ENCODE peak calls at places on chromosomes 16 and 17, in six cellular contexts. X, I, E, A, M and K are unnamed samples.

GRCh38 chr17:20116683-20117309 is 107.6 kb downstream of the SPECC1 start:
- DNase-seq in X (peak; percentile 55), I (no peak), E (no peak), A (peak; percentile 36), M (no peak), K (peak; percentile 15)

GRCh38 chr17:71438631-71439146 is 682.1 kb upstream of the SOX9 start:
- DNase-seq in X (no peak), I (peak; percentile 70), E (no peak), A (no peak), M (no peak), K (peak; percentile 86)

GRCh38 chr17:44775838-44776621 is 17.2 kb downstream of the ADAM11 start:
- DNase-seq in X (no peak), I (no peak), E (no peak), A (no peak), M (no peak), K (no peak)

GRCh38 chr17:77354721-77355455 is 214.1 kb downstream of the SEC14L1 start:
- DNase-seq in X (peak; percentile 63), I (no peak), E (peak; percentile 54), A (peak; percentile 74), M (no peak), K (peak; percentile 79)

GRCh38 chr17:80683625-80684100 is 139.0 kb downstream of the RPTOR start:
- DNase-seq in X (no peak), I (no peak), E (peak; percentile 50), A (no peak), M (no peak), K (no peak)

GRCh38 chr17:2545393-2545792 is 33.7 kb upstream of the METTL16 start:
- DNase-seq in X (no peak), I (no peak), E (no peak), A (peak; percentile 34), M (no peak), K (no peak)

GRCh38 chr16:66580605-66581209 is 1.4 kb downstream of the CMTM2 start:
- DNase-seq in X (no peak), I (peak; percentile 60), E (no peak), A (no peak), M (no peak), K (peak; percentile 61)

GRCh38 chr16:11224096-11224893 is 31.7 kb downstream of the SOCS1 start:
- DNase-seq in X (peak; percentile 51), I (no peak), E (peak; percentile 53), A (peak; percentile 62), M (no peak), K (no peak)

GRCh38 chr17:63476494-63476856 is 386 bp upstream of the ACE start:
- DNase-seq in X (peak; percentile 38), I (no peak), E (no peak), A (no peak), M (no peak), K (no peak)

GRCh38 chr17:9821921-9822320 is at the start of gene GSG1L2:
- DNase-seq in X (no peak), I (no peak), E (no peak), A (no peak), M (no peak), K (no peak)

GRCh38 chr17:13541032-13541480 is 60.7 kb downstream of the HS3ST3A1 start:
- DNase-seq in X (no peak), I (peak; percentile 97), E (no peak), A (no peak), M (no peak), K (peak; percentile 83)

GRCh38 chr16:18966791-18967190 is 16.9 kb upstream of the TMC7 start:
- DNase-seq in X (no peak), I (no peak), E (no peak), A (no peak), M (no peak), K (no peak)

GRCh38 chr17:30950669-30951399 is 20.0 kb upstream of the RNF135 start:
- DNase-seq in X (peak; percentile 96), I (peak; percentile 12), E (peak; percentile 42), A (peak; percentile 88), M (no peak), K (peak; percentile 57)

GRCh38 chr17:2060681-2061440 is 6.0 kb downstream of the HIC1 start:
- DNase-seq in X (no peak), I (no peak), E (no peak), A (no peak), M (no peak), K (no peak)

GRCh38 chr17:66507982-66508760 is 205.8 kb downstream of the PRKCA start:
- DNase-seq in X (no peak), I (no peak), E (no peak), A (no peak), M (no peak), K (no peak)

GRCh38 chr17:51439395-51440229 is 179.3 kb downstream of the UTP18 start:
- DNase-seq in X (no peak), I (no peak), E (no peak), A (no peak), M (no peak), K (no peak)

GRCh38 chr17:72878975-72879660 is 213.4 kb downstream of the SLC39A11 start:
- DNase-seq in X (no peak), I (no peak), E (no peak), A (no peak), M (no peak), K (no peak)

GRCh38 chr16:75087040-75087979 is 29.3 kb downstream of the LDHD start:
- DNase-seq in X (peak; percentile 70), I (no peak), E (no peak), A (peak; percentile 74), M (no peak), K (peak; percentile 65)

GRCh38 chr17:31466096-31466495 is 74.6 kb downstream of the RAB11FIP4 start:
- DNase-seq in X (no peak), I (no peak), E (no peak), A (no peak), M (no peak), K (no peak)

GRCh38 chr16:67442581-67443255 is 11.8 kb downstream of the HSD11B2 start:
- DNase-seq in X (no peak), I (no peak), E (no peak), A (peak; percentile 40), M (no peak), K (no peak)

GRCh38 chr16:57627184-57627871 is 1.1 kb upstream of the ADGRG1 start:
- DNase-seq in X (no peak), I (peak; percentile 71), E (no peak), A (peak; percentile 10), M (peak; percentile 59), K (peak; percentile 25)

GRCh38 chr17:57724038-57724728 is 20.9 kb downstream of the CCDC182 start:
- DNase-seq in X (no peak), I (no peak), E (no peak), A (no peak), M (no peak), K (no peak)

GRCh38 chr17:64262422-64263260 is at the start of gene TEX2:
- DNase-seq in X (peak; percentile 62), I (no peak), E (peak; percentile 42), A (peak; percentile 77), M (no peak), K (no peak)

GRCh38 chr17:81237591-81238489 is 1.0 kb downstream of the TEPSIN start:
- DNase-seq in X (no peak), I (no peak), E (no peak), A (no peak), M (no peak), K (no peak)

GRCh38 chr17:74280093-74280513 is 6.1 kb downstream of the DNAI2 start:
- DNase-seq in X (no peak), I (no peak), E (no peak), A (no peak), M (no peak), K (no peak)

GRCh38 chr17:45905812-45906211 is 11.5 kb downstream of the MAPT start:
- DNase-seq in X (no peak), I (no peak), E (no peak), A (no peak), M (no peak), K (no peak)

GRCh38 chr16:72787519-72788268 is 260.2 kb downstream of the ZFHX3 start:
- DNase-seq in X (peak; percentile 67), I (peak; percentile 62), E (peak; percentile 57), A (peak; percentile 77), M (peak; percentile 36), K (peak; percentile 16)

GRCh38 chr17:81371910-81372760 is 23.1 kb upstream of the BAHCC1 start:
- DNase-seq in X (no peak), I (no peak), E (peak; percentile 63), A (peak; percentile 37), M (no peak), K (no peak)

GRCh38 chr16:66441586-66442375 is 14.7 kb downstream of the BEAN1 start:
- DNase-seq in X (no peak), I (peak; percentile 19), E (no peak), A (no peak), M (no peak), K (no peak)

GRCh38 chr16:30656974-30657865 is 1.0 kb upstream of the FBRS start:
- DNase-seq in X (no peak), I (no peak), E (peak; percentile 40), A (no peak), M (no peak), K (no peak)

GRCh38 chr17:38564869-38565268 is 40.9 kb downstream of the SRCIN1 start:
- DNase-seq in X (no peak), I (no peak), E (no peak), A (no peak), M (no peak), K (no peak)

GRCh38 chr16:1903845-1904820 is 14.1 kb downstream of the HS3ST6 start:
- DNase-seq in X (no peak), I (no peak), E (no peak), A (no peak), M (no peak), K (no peak)

GRCh38 chr17:68821860-68822693 is 133.1 kb downstream of the ABCA8 start:
- DNase-seq in X (no peak), I (peak; percentile 81), E (no peak), A (no peak), M (no peak), K (peak; percentile 92)

GRCh38 chr17:60941028-60941427 is 263.4 kb downstream of the BCAS3 start:
- DNase-seq in X (peak; percentile 82), I (peak; percentile 88), E (no peak), A (peak; percentile 68), M (no peak), K (peak; percentile 70)
- H3K4me3 ChIP-seq in X (no peak overlapping the region), I (no peak overlapping the region), E (no peak overlapping the region), A (no peak overlapping the region), M (no peak overlapping the region), K (no peak overlapping the region)

GRCh38 chr16:4795181-4795827 is at the start of gene SMIM22:
- DNase-seq in X (peak; percentile 87), I (no peak), E (no peak), A (peak; percentile 88), M (no peak), K (no peak)
- H3K4me3 ChIP-seq in X (peak within 1 kb of the TSS; percentile 55), I (no peak within 1 kb of the TSS), E (no peak within 1 kb of the TSS), A (peak within 1 kb of the TSS; percentile 24), M (no peak within 1 kb of the TSS), K (no peak within 1 kb of the TSS)

DNA sequence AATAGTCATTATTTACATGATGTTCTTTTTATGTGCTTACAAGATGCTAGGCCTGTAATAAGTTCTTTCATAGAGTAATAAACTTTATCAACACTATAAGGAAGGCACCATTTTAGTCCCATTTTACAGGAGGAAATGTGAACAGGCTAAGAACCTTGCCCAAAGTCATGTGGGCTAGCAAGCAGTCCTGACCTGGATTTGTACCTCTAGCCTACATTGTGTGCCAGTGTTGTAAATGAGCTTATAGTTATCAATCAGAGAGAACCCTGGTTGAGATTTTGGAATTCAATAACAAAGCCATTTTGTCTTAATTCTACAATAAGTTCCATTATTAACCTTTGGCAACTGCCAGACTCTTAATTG is 6.7 kb upstream of the TBKBP1 start:
- DNase-seq in X (no peak), I (no peak), E (no peak), A (no peak), M (no peak), K (no peak)
- H3K4me3 ChIP-seq in X (no peak overlapping the region), I (no peak overlapping the region), E (no peak overlapping the region), A (no peak overlapping the region), M (no peak overlapping the region), K (no peak overlapping the region)

GRCh38 chr17:35244345-35245195 is 1.7 kb downstream of the SLFN5 start:
- DNase-seq in X (peak; percentile 58), I (no peak), E (no peak), A (peak; percentile 60), M (no peak), K (peak; percentile 53)
- H3K4me3 ChIP-seq in X (peak overlapping the region; percentile 48), I (peak overlapping the region; percentile 87), E (peak overlapping the region; percentile 77), A (no peak overlapping the region), M (peak overlapping the region; percentile 19), K (peak overlapping the region; percentile 81)